ENCODE peak calls at places on chromosomes 6 and 20, in six cellular contexts. I, F, E, Z, L and X are unnamed samples.
A peak's percentile ranks its signal among the peaks of the same experiment; 100 is the strongest.

GRCh38 chr6:12602951-12603710 is 113.4 kb upstream of the PHACTR1 start:
- DNase-seq in I (no peak), F (peak; percentile 23), E (peak; percentile 93), L (peak; percentile 62), Z (no peak), X (no peak)

GRCh38 chr20:61874421-61875068 is 191.1 kb downstream of the TAF4 start:
- DNase-seq in E (no peak), F (peak; percentile 68), L (peak; percentile 10), Z (no peak), I (peak; percentile 39), X (no peak)

GRCh38 chr6:96520851-96521115 is 823 bp upstream of the UFL1 start:
- DNase-seq in L (no peak), E (no peak), Z (no peak), I (no peak), F (no peak), X (no peak)

GRCh38 chr20:59743767-59744485 is 139.6 kb downstream of the PHACTR3 start:
- DNase-seq in E (no peak), I (no peak), F (peak; percentile 48), Z (no peak), L (no peak), X (no peak)

GRCh38 chr6:157557541-157557940 is 176.6 kb downstream of the ZDHHC14 start:
- DNase-seq in F (no peak), Z (no peak), I (no peak), L (no peak), E (no peak), X (no peak)

GRCh38 chr20:35871311-35871771 is 83.0 kb downstream of the SCAND1 start:
- DNase-seq in F (peak; percentile 81), L (peak; percentile 56), Z (peak; percentile 23), I (no peak), E (peak; percentile 60), X (no peak)

GRCh38 chr6:109082178-109082577 is 12.5 kb downstream of the SESN1 start:
- DNase-seq in Z (no peak), E (no peak), L (peak; percentile 81), I (no peak), F (no peak), X (no peak)

GRCh38 chr6:115613488-115613887 is 447.2 kb downstream of the FRK start:
- DNase-seq in F (peak; percentile 32), Z (no peak), L (peak; percentile 98), I (no peak), E (peak; percentile 82), X (no peak)

DNA sequence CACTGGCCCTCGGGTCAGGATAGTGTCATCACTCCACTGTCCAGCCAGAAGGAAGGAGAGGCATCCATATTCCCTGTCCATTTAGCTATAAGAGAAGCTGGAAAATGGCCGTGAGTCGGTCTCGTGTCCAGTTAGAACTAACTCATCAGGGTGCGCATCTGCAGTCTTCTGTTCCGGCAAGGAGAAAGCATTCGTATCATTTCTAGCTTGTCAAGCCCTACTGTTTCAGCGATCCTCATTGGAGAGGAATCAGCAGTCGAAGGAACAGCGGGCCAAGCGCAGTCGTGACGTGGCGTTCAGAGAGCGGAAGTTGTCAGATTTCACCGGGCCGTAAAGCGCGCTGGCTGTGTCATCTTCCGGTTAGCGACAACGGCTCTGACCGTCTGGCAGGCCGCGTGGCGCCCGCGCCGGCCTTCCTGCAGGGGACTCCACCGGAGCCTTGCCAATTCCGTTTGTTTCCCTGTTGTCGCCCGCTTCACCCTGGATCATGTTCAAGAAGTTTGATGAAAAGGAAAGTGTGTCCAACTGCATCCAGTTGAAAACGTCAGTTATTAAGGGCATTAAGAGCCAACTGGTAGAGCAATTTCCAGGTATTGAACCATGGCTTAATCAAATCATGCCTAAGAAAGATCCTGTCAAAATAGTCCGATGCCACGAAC is 32.9 kb downstream of the HM13 start:
- DNase-seq in L (peak; percentile 92), Z (peak; percentile 69), E (peak; percentile 91), F (peak; percentile 92), I (peak; percentile 81), X (no peak)
- TF ChIP-seq CTCF in L (no peak), Z (no peak), E (no peak), F (no peak), I (no peak), X (peak; percentile 50)

GRCh38 chr6:18506387-18507017 is 119.4 kb downstream of the RNF144B start:
- DNase-seq in Z (no peak), E (no peak), F (no peak), L (peak; percentile 4), I (no peak), X (no peak)

GRCh38 chr6:18504232-18504596 is 117.1 kb downstream of the RNF144B start:
- DNase-seq in I (no peak), Z (no peak), E (no peak), F (no peak), L (no peak), X (no peak)

GRCh38 chr6:18501313-18502013 is 114.3 kb downstream of the RNF144B start:
- DNase-seq in L (peak; percentile 55), I (no peak), E (peak; percentile 79), F (no peak), Z (no peak), X (no peak)

GRCh38 chr6:18503187-18503586 is 116.0 kb downstream of the RNF144B start:
- DNase-seq in I (no peak), E (no peak), F (no peak), Z (no peak), L (no peak), X (no peak)

DNA sequence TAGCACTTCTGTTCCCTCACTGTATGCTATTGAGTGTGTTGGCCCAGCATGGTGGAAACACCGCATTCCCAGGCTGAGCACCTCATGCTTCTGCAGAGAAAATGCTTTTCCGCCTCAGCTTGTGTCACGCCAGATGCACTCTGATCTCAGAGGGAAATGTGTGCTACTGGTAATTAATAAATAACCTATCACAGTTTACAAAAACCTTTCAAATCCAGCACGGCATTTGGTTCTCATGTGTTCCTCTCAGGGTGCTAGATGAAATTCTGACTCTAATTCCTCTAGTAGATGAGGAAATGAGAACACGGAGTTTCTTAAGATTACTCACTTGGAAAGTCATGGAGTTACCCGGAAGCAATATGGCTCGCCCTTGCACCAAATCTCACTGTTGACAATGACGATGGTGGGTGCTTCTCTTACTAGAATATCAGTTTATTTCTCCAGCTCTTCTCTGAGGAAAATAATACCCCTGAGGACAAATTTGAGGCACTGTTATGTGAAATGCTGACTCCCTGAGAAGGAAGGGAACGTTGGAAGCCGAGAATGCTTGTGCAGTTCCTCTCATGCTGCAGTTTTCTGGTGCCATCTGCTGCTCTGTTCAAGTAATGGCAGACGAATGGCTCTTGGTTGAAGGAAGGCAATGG is 116.6 kb downstream of the RNF144B start:
- DNase-seq in F (peak; percentile 57), Z (peak; percentile 24), I (peak; percentile 56), E (peak; percentile 85), L (peak; percentile 81), X (no peak)
- TF ChIP-seq CTCF in F (peak; percentile 94), Z (peak; percentile 87), I (peak; percentile 56), E (peak; percentile 97), L (peak; percentile 99), X (peak; percentile 100)

DNA sequence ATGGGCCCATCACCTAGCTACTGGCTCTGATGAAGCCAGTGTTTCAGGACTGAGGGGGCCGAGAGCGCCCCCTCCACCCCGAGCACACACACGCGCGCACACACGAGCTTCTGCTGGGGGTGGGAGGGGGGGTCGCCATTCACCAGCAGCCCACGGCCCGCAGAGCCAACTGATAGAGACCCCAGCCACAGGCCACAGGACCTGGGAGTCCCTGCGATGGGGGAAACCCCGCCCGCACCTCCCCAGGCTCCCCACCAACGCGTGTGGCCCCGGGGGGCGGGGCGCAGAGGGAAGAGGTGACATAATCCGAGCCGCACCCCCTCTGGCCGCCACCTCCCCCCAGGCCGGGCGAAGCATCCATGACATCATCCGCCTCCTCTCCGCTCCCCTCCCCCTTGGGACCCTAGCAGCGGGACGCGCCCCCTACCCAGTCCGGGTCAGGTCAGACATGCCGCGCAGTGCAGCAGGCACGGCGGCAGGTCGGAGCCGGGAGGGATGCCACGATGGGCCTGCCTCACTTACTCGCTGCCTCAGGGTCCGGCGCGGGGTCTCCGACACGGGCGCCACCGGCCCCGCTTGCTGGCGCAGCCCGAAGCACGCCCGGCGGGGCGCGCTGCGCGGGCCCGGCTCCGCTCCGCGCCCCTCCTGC is at the start of gene LZTS3:
- DNase-seq in L (peak; percentile 35), I (peak; percentile 56), F (peak; percentile 73), Z (peak; percentile 69), E (peak; percentile 44), X (no peak)
- TF ChIP-seq CTCF in L (no peak), I (no peak), F (no peak), Z (no peak), E (no peak), X (peak; percentile 33)

GRCh38 chr20:14948416-14948815 is 611.0 kb upstream of the FLRT3 start:
- DNase-seq in E (no peak), L (no peak), I (no peak), Z (no peak), F (no peak), X (no peak)
- TF ChIP-seq CTCF in E (no peak), L (no peak), I (no peak), Z (no peak), F (no peak), X (peak; percentile 41)

GRCh38 chr20:42051935-42052334 is 433.8 kb upstream of the CHD6 start:
- DNase-seq in L (no peak), I (no peak), F (no peak), Z (no peak), E (no peak), X (no peak)
- TF ChIP-seq CTCF in L (no peak), I (no peak), F (no peak), Z (no peak), E (no peak), X (no peak)

GRCh38 chr6:82182756-82183155 is 64.8 kb downstream of the IBTK start:
- DNase-seq in F (peak; percentile 0), I (no peak), E (peak; percentile 31), L (peak; percentile 64), Z (no peak), X (no peak)

GRCh38 chr6:82179415-82179814 is 68.1 kb downstream of the IBTK start:
- DNase-seq in E (no peak), Z (no peak), L (peak; percentile 39), I (no peak), F (no peak), X (no peak)

GRCh38 chr6:82178759-82179112 is 68.8 kb downstream of the IBTK start:
- DNase-seq in F (no peak), Z (no peak), I (no peak), E (no peak), L (peak; percentile 30), X (no peak)

GRCh38 chr6:82176616-82177015 is 70.9 kb downstream of the IBTK start:
- DNase-seq in I (no peak), E (peak; percentile 34), L (peak; percentile 38), F (no peak), Z (no peak), X (no peak)

GRCh38 chr6:82178084-82178758 is 69.3 kb downstream of the IBTK start:
- DNase-seq in F (no peak), L (peak; percentile 70), I (no peak), Z (no peak), E (peak; percentile 65), X (no peak)
- TF ChIP-seq CTCF in F (peak; percentile 13), L (peak; percentile 77), I (no peak), Z (peak; percentile 30), E (peak; percentile 59), X (peak; percentile 94)

DNA sequence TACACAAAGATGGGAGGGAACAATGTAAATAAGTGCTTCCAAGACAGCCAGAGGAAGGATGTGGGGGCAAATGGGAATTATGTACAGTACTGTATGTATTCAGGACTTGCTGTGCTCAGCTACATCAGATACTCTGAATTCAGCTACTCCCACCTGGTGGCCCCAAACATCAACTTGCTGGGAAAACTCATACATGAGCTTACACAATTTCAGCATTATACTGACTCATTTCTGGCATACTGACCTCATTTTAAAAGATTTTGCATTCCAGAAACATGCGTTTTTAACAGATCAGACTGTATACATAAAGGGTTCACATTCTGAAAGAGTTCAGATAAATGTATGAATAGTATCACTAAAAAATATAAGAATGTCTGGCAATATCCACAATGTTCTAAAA is 59.7 kb downstream of the GPX5 start:
- DNase-seq in Z (no peak), F (peak; percentile 63), E (peak; percentile 51), L (peak; percentile 78), I (no peak), X (no peak)
- TF ChIP-seq CTCF in Z (no peak), F (no peak), E (peak; percentile 29), L (peak; percentile 30), I (no peak), X (peak; percentile 49)